ENCODE peak calls at places on chromosome 18, in five cellular contexts. H is Caco-2, P is H9, C is A549, K is IMR-90. D is an unnamed sample. For H3K4me1, the result is how much of the 10 kb centered on the place peaks cover.

GRCh38 chr18:395481-396250 is 104.8 kb downstream of the COLEC12 start:
- DNase-seq in H (no peak), P (no peak), C (no peak), K (peak), D (peak)

GRCh38 chr18:33593261-33593660 is 15.2 kb downstream of the ASXL3 start:
- DNase-seq in H (no peak), P (no peak), C (no peak), K (no peak), D (no peak)

GRCh38 chr18:54023471-54023870 is 201.0 kb downstream of the MBD2 start:
- DNase-seq in H (no peak), P (no peak), C (no peak), K (no peak), D (peak)

GRCh38 chr18:76450452-76450851 is 44.6 kb downstream of the ZNF516 start:
- DNase-seq in H (no peak), P (no peak), C (no peak), K (peak), D (peak)

GRCh38 chr18:27843783-27844415 is 333.0 kb downstream of the CDH2 start:
- DNase-seq in H (no peak), P (no peak), C (peak), K (peak), D (peak)

GRCh38 chr18:31741096-31741735 is 19.5 kb downstream of the SLC25A52 start:
- DNase-seq in H (peak), P (peak), C (peak), K (peak), D (peak)

GRCh38 chr18:70463085-70463484 is 174.2 kb downstream of the SOCS6 start:
- DNase-seq in H (no peak), P (no peak), C (no peak), K (no peak), D (no peak)

GRCh38 chr18:44927127-44927849 is 246.6 kb downstream of the SETBP1 start:
- DNase-seq in H (no peak), P (no peak), C (no peak), K (no peak), D (no peak)

GRCh38 chr18:39235118-39235719 is 1669.6 kb upstream of the CELF4 start:
- DNase-seq in H (no peak), P (no peak), C (no peak), K (no peak), D (no peak)

GRCh38 chr18:39840406-39840805 is 2114.6 kb upstream of the PIK3C3 start:
- DNase-seq in H (no peak), P (no peak), C (no peak), K (peak), D (peak)

GRCh38 chr18:73214970-73215369 is 347.2 kb upstream of the NETO1 start:
- DNase-seq in H (no peak), P (no peak), C (peak), K (no peak), D (no peak)

GRCh38 chr18:28183418-28184078 is 6.6 kb upstream of the CDH2 start:
- DNase-seq in H (peak), P (no peak), C (peak), K (peak), D (peak)

GRCh38 chr18:22841840-22842239 is 91.3 kb upstream of the RBBP8 start:
- DNase-seq in H (no peak), P (no peak), C (no peak), K (peak), D (peak)

GRCh38 chr18:49654347-49654746 is 92.5 kb downstream of the LIPG start:
- DNase-seq in H (no peak), P (no peak), C (no peak), K (no peak), D (no peak)
- H3K4me1 ChIP-seq in H (under half), P (under half), C (under half), K (under half), D (under half)

DNA sequence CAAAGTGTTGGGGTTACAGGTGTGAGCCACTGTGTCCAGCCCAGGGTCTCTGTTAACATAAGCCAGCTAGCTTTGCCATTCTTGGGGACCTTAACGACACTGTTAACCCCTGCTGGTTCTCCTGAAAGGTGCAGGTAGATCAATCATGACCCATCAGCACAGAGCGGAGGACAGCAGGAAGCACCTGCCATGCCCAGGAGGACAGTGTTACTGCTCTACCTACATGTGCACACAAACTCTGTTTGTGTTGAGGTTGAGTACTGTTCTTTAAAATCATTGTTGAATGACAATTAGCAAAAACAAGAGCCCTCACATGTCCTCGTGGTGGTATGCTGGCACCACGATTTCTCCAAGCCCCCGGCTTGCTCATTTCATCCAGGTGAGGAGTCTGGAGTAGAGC is 120.9 kb downstream of the FAM210A start:
- DNase-seq in H (no peak), P (no peak), C (no peak), K (no peak), D (no peak)
- H3K4me1 ChIP-seq in H (under half), P (under half), C (under half), K (under half), D (under half)

GRCh38 chr18:6367208-6367607 is 47.5 kb downstream of the L3MBTL4 start:
- DNase-seq in H (no peak), P (no peak), C (no peak), K (no peak), D (no peak)

GRCh38 chr18:6370886-6371635 is 43.6 kb downstream of the L3MBTL4 start:
- DNase-seq in H (no peak), P (no peak), C (no peak), K (no peak), D (no peak)

GRCh38 chr18:6368017-6368416 is 46.7 kb downstream of the L3MBTL4 start:
- DNase-seq in H (no peak), P (no peak), C (no peak), K (no peak), D (no peak)

GRCh38 chr18:6373187-6373586 is 41.5 kb downstream of the L3MBTL4 start:
- DNase-seq in H (no peak), P (no peak), C (no peak), K (no peak), D (no peak)

DNA sequence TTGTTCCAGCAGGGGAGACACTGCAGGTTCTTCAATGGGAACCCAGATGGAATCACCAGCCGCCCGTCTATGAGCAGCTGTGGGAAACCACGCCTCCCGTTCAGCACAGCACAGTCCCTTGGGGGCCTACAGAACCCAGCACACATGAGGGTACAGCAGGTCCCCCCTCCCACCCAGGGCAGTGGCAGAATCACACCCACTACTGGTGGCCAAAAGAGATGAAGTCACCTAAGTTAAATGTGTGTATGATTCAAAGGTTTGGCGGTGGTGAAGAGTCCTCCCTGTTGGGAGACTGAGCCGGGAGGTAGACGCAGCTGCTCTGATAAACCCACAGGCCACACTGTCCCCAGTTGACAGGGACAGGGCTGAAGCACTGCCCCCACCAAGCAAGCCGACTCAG is 44.3 kb downstream of the L3MBTL4 start:
- DNase-seq in H (no peak), P (no peak), C (no peak), K (no peak), D (no peak)
- H3K4me1 ChIP-seq in H (under half), P (under half), C (under half), K (under half), D (under half)

GRCh38 chr18:25074925-25075693 is 276.9 kb downstream of the ZNF521 start:
- DNase-seq in H (no peak), P (no peak), C (no peak), K (no peak), D (no peak)
- H3K4me1 ChIP-seq in H (under half), P (under half), C (under half), K (under half), D (under half)